ENCODE peak calls at places on chromosomes 16 and 17, in seven cellular contexts. One of them, this sample, is unnamed.

GRCh38 chr17:4747847-4748246 is 8.1 kb upstream of the CXCL16 start:
- DNase-seq in H9: no peak
- DNase-seq in mesendoderm: no peak
- DNase-seq in mesenchymal stem cell: no peak
- DNase-seq in trophoblast cell: no peak
- DNase-seq in neuronal stem cell: no peak
- DNase-seq in H1: no peak
- DNase-seq in this sample: no peak

GRCh38 chr16:86951831-86952598 is 365.2 kb downstream of the C16orf95 start:
- DNase-seq in H9: no peak
- DNase-seq in mesendoderm: peak; percentile 67
- DNase-seq in mesenchymal stem cell: peak; percentile 96
- DNase-seq in trophoblast cell: no peak
- DNase-seq in neuronal stem cell: no peak
- DNase-seq in H1: no peak
- DNase-seq in this sample: peak; percentile 99

GRCh38 chr17:80931421-80932265 is 60.0 kb upstream of the CHMP6 start:
- DNase-seq in H9: peak; percentile 73
- DNase-seq in mesendoderm: peak; percentile 96
- DNase-seq in mesenchymal stem cell: peak; percentile 80
- DNase-seq in trophoblast cell: peak; percentile 27
- DNase-seq in neuronal stem cell: peak; percentile 67
- DNase-seq in H1: peak; percentile 34
- DNase-seq in this sample: peak; percentile 75

GRCh38 chr16:9929313-9929712 is 252.9 kb downstream of the GRIN2A start:
- DNase-seq in H9: no peak
- DNase-seq in mesendoderm: no peak
- DNase-seq in mesenchymal stem cell: no peak
- DNase-seq in trophoblast cell: no peak
- DNase-seq in neuronal stem cell: no peak
- DNase-seq in H1: no peak
- DNase-seq in this sample: no peak

GRCh38 chr17:56489980-56490379 is 103.5 kb upstream of the NOG start:
- DNase-seq in H9: no peak
- DNase-seq in mesendoderm: no peak
- DNase-seq in mesenchymal stem cell: no peak
- DNase-seq in trophoblast cell: no peak
- DNase-seq in neuronal stem cell: no peak
- DNase-seq in H1: no peak
- DNase-seq in this sample: no peak

GRCh38 chr16:50602531-50603205 is 54.5 kb downstream of the NKD1 start:
- DNase-seq in H9: no peak
- DNase-seq in mesendoderm: no peak
- DNase-seq in mesenchymal stem cell: no peak
- DNase-seq in trophoblast cell: no peak
- DNase-seq in neuronal stem cell: no peak
- DNase-seq in H1: no peak
- DNase-seq in this sample: no peak

GRCh38 chr16:9695152-9695551 is 487.1 kb downstream of the GRIN2A start:
- DNase-seq in H9: no peak
- DNase-seq in mesendoderm: peak; percentile 47
- DNase-seq in mesenchymal stem cell: no peak
- DNase-seq in trophoblast cell: no peak
- DNase-seq in neuronal stem cell: no peak
- DNase-seq in H1: no peak
- DNase-seq in this sample: no peak

GRCh38 chr16:89122322-89122831 is 28.7 kb downstream of the ACSF3 start:
- DNase-seq in H9: no peak
- DNase-seq in mesendoderm: no peak
- DNase-seq in mesenchymal stem cell: no peak
- DNase-seq in trophoblast cell: no peak
- DNase-seq in neuronal stem cell: no peak
- DNase-seq in H1: no peak
- DNase-seq in this sample: no peak

GRCh38 chr17:32497431-32498205 is 10.8 kb downstream of the CDK5R1 start:
- DNase-seq in H9: peak; percentile 60
- DNase-seq in mesendoderm: peak; percentile 66
- DNase-seq in mesenchymal stem cell: peak; percentile 40
- DNase-seq in trophoblast cell: no peak
- DNase-seq in neuronal stem cell: no peak
- DNase-seq in H1: no peak
- DNase-seq in this sample: no peak

GRCh38 chr16:69534720-69535119 is 31.0 kb upstream of the NFAT5 start:
- DNase-seq in H9: no peak
- DNase-seq in mesendoderm: no peak
- DNase-seq in mesenchymal stem cell: no peak
- DNase-seq in trophoblast cell: no peak
- DNase-seq in neuronal stem cell: no peak
- DNase-seq in H1: no peak
- DNase-seq in this sample: no peak

GRCh38 chr16:20931066-20931465 is 30.5 kb downstream of the LYRM1 start:
- DNase-seq in H9: no peak
- DNase-seq in mesendoderm: no peak
- DNase-seq in mesenchymal stem cell: peak; percentile 46
- DNase-seq in trophoblast cell: peak; percentile 35
- DNase-seq in neuronal stem cell: no peak
- DNase-seq in H1: no peak
- DNase-seq in this sample: no peak

GRCh38 chr17:34616148-34616547 is 36.8 kb downstream of the TMEM132E start:
- DNase-seq in H9: peak; percentile 69
- DNase-seq in mesendoderm: peak; percentile 70
- DNase-seq in mesenchymal stem cell: no peak
- DNase-seq in trophoblast cell: no peak
- DNase-seq in neuronal stem cell: no peak
- DNase-seq in H1: no peak
- DNase-seq in this sample: no peak

GRCh38 chr17:19418312-19418992 is 7.4 kb downstream of the RNF112 start:
- DNase-seq in H9: peak; percentile 48
- DNase-seq in mesendoderm: peak; percentile 65
- DNase-seq in mesenchymal stem cell: peak; percentile 53
- DNase-seq in trophoblast cell: no peak
- DNase-seq in neuronal stem cell: no peak
- DNase-seq in H1: no peak
- DNase-seq in this sample: peak; percentile 62

GRCh38 chr16:51710186-51710585 is 559.1 kb upstream of the SALL1 start:
- DNase-seq in H9: no peak
- DNase-seq in mesendoderm: no peak
- DNase-seq in mesenchymal stem cell: no peak
- DNase-seq in trophoblast cell: no peak
- DNase-seq in neuronal stem cell: no peak
- DNase-seq in H1: no peak
- DNase-seq in this sample: no peak

GRCh38 chr17:246226-246625 is 64.8 kb upstream of the DOC2B start:
- DNase-seq in H9: no peak
- DNase-seq in mesendoderm: no peak
- DNase-seq in mesenchymal stem cell: no peak
- DNase-seq in trophoblast cell: no peak
- DNase-seq in neuronal stem cell: no peak
- DNase-seq in H1: no peak
- DNase-seq in this sample: no peak

GRCh38 chr16:74743668-74744299 is 30.8 kb downstream of the FA2H start:
- DNase-seq in H9: no peak
- DNase-seq in mesendoderm: no peak
- DNase-seq in mesenchymal stem cell: peak; percentile 64
- DNase-seq in trophoblast cell: peak; percentile 24
- DNase-seq in neuronal stem cell: no peak
- DNase-seq in H1: no peak
- DNase-seq in this sample: peak; percentile 79

DNA sequence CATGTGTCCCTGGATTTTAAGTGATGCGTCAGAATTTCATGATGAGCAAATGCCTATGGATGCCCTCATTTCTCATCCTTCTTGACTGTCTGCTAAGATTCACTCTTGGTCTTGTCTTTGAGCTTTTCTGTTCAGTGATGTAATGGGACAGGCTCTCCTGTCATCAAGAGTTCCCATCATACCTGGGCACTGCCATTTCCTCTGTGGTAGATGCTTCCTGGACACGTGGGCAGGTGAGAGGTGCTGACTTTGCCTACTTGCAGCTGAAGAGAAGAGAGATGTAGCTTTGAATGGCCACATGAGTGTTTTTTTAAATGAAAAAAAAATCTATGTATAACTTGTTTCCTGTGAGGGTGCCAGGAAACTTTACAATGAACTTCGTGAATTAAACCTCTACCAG is 557.7 kb downstream of the MAF start:
- DNase-seq in H9: no peak
- DNase-seq in mesendoderm: no peak
- DNase-seq in mesenchymal stem cell: no peak
- DNase-seq in trophoblast cell: no peak
- DNase-seq in neuronal stem cell: no peak
- DNase-seq in H1: no peak
- DNase-seq in this sample: no peak
- H3K23ac ChIP-seq in H9: no peak overlapping the region
- H3K23ac ChIP-seq in mesendoderm: no peak overlapping the region
- H3K23ac ChIP-seq in mesenchymal stem cell: no peak overlapping the region
- H3K23ac ChIP-seq in trophoblast cell: no peak overlapping the region
- H3K23ac ChIP-seq in neuronal stem cell: no peak overlapping the region
- H3K23ac ChIP-seq in H1: no peak overlapping the region
- H3K23ac ChIP-seq in this sample: no peak overlapping the region

GRCh38 chr17:51904379-51904778 is 254.1 kb downstream of the CA10 start:
- DNase-seq in H9: no peak
- DNase-seq in mesendoderm: no peak
- DNase-seq in mesenchymal stem cell: no peak
- DNase-seq in trophoblast cell: no peak
- DNase-seq in neuronal stem cell: no peak
- DNase-seq in H1: no peak
- DNase-seq in this sample: no peak
- H3K23ac ChIP-seq in H9: no peak overlapping the region
- H3K23ac ChIP-seq in mesendoderm: no peak overlapping the region
- H3K23ac ChIP-seq in mesenchymal stem cell: no peak overlapping the region
- H3K23ac ChIP-seq in trophoblast cell: no peak overlapping the region
- H3K23ac ChIP-seq in neuronal stem cell: no peak overlapping the region
- H3K23ac ChIP-seq in H1: no peak overlapping the region
- H3K23ac ChIP-seq in this sample: no peak overlapping the region

DNA sequence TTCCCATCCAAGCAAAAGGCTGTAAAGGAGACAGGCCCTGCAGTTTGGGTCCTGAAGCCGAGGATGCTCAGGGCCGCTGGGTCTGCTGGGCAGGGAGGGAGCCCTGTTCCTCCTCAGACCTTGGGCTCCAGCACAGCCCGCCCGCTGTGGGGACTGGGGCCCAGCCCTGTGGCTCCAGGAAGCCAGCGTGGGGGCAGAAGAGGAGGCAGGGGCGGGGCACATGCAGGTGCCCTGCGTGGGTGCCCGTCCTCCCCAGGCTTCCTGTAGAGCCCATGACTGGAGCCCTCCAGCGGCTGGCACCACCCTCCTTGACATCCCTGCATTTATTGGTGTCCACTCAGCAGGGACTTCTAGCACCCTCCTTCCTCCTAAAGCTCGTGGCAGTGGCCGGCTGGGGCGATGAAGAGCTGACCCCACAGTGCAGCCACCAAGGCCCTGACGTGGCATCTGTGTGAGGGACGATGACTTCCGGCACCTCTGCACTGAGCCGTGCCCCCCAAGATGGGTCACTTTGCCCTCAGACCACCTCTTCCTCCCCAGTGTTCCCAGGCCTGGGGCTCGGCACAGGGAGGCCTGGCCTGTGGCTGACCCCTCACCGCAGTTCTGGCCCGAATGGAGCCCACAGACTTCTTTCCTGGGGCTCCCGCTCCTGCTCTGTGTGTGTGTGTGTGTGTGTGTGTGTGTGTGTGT is 9.9 kb downstream of the PRSS27 start:
- DNase-seq in H9: no peak
- DNase-seq in mesendoderm: no peak
- DNase-seq in mesenchymal stem cell: no peak
- DNase-seq in trophoblast cell: no peak
- DNase-seq in neuronal stem cell: no peak
- DNase-seq in H1: no peak
- DNase-seq in this sample: no peak
- H3K23ac ChIP-seq in H9: no peak overlapping the region
- H3K23ac ChIP-seq in mesendoderm: no peak overlapping the region
- H3K23ac ChIP-seq in mesenchymal stem cell: no peak overlapping the region
- H3K23ac ChIP-seq in trophoblast cell: no peak overlapping the region
- H3K23ac ChIP-seq in neuronal stem cell: peak overlapping the region; percentile 80
- H3K23ac ChIP-seq in H1: no peak overlapping the region
- H3K23ac ChIP-seq in this sample: no peak overlapping the region

DNA sequence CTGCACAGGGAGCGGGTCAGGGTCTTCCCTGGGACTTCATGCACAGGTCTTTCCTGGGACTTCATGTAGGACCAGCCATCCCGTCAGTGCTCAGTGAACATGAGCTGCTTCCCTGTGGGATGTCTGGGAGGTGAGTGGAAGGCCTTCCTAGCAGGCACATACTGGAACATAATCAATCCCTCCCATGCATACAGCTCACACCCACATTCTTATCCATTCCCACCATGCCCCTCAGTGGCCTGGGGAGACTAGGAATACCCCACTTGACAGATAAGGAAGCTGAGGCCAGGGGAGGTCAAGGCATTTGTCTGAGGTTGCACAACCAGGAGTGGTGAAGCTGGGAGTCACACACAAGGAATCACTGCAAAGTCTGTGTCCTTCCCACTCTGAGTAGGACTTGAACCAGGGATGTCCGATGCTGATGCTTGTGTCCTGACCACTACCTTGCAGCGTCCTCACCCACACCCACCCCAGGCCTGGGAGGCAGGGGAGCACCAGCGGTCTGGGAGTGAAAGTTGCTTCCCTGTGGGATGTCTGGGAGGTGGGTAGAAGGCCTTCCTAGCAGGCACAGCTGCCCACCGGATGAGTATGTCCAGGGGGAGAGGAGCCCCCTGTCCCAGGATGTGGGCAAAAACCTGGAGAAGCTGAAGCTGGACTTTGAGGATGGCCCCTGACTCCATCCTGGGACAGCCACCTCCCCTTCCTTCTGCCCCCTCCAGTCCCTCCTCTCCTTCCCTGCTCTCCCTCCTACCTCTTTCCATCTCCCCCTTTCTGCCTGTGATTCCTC is 1.0 kb upstream of the NLRC5 start:
- DNase-seq in H9: no peak
- DNase-seq in mesendoderm: no peak
- DNase-seq in mesenchymal stem cell: peak; percentile 53
- DNase-seq in trophoblast cell: no peak
- DNase-seq in neuronal stem cell: no peak
- DNase-seq in H1: no peak
- DNase-seq in this sample: peak; percentile 37
- H3K23ac ChIP-seq in H9: no peak overlapping the region
- H3K23ac ChIP-seq in mesendoderm: no peak overlapping the region
- H3K23ac ChIP-seq in mesenchymal stem cell: no peak overlapping the region
- H3K23ac ChIP-seq in trophoblast cell: no peak overlapping the region
- H3K23ac ChIP-seq in neuronal stem cell: no peak overlapping the region
- H3K23ac ChIP-seq in H1: no peak overlapping the region
- H3K23ac ChIP-seq in this sample: peak overlapping the region; percentile 97

GRCh38 chr17:38512473-38513058 is 84.3 kb downstream of the ARHGAP23 start:
- DNase-seq in H9: no peak
- DNase-seq in mesendoderm: peak; percentile 19
- DNase-seq in mesenchymal stem cell: no peak
- DNase-seq in trophoblast cell: no peak
- DNase-seq in neuronal stem cell: no peak
- DNase-seq in H1: no peak
- DNase-seq in this sample: no peak

GRCh38 chr17:38511126-38512108 is 83.2 kb downstream of the ARHGAP23 start:
- DNase-seq in H9: no peak
- DNase-seq in mesendoderm: peak; percentile 40
- DNase-seq in mesenchymal stem cell: peak; percentile 46
- DNase-seq in trophoblast cell: no peak
- DNase-seq in neuronal stem cell: no peak
- DNase-seq in H1: no peak
- DNase-seq in this sample: peak; percentile 71

GRCh38 chr17:38509772-38510423 is 81.6 kb downstream of the ARHGAP23 start:
- DNase-seq in H9: peak; percentile 78
- DNase-seq in mesendoderm: peak; percentile 77
- DNase-seq in mesenchymal stem cell: peak; percentile 60
- DNase-seq in trophoblast cell: no peak
- DNase-seq in neuronal stem cell: no peak
- DNase-seq in H1: no peak
- DNase-seq in this sample: no peak

GRCh38 chr17:38509008-38509771 is 80.9 kb downstream of the ARHGAP23 start:
- DNase-seq in H9: peak; percentile 99
- DNase-seq in mesendoderm: peak; percentile 98
- DNase-seq in mesenchymal stem cell: peak; percentile 91
- DNase-seq in trophoblast cell: peak; percentile 46
- DNase-seq in neuronal stem cell: peak; percentile 85
- DNase-seq in H1: peak; percentile 93
- DNase-seq in this sample: peak; percentile 91

GRCh38 chr17:38510424-38511125 is 82.3 kb downstream of the ARHGAP23 start:
- DNase-seq in H9: peak; percentile 71
- DNase-seq in mesendoderm: peak; percentile 83
- DNase-seq in mesenchymal stem cell: peak; percentile 65
- DNase-seq in trophoblast cell: no peak
- DNase-seq in neuronal stem cell: peak; percentile 61
- DNase-seq in H1: no peak
- DNase-seq in this sample: no peak
- H3K23ac ChIP-seq in H9: no peak overlapping the region
- H3K23ac ChIP-seq in mesendoderm: peak overlapping the region; percentile 24
- H3K23ac ChIP-seq in mesenchymal stem cell: peak overlapping the region; percentile 74
- H3K23ac ChIP-seq in trophoblast cell: no peak overlapping the region
- H3K23ac ChIP-seq in neuronal stem cell: peak overlapping the region; percentile 80
- H3K23ac ChIP-seq in H1: no peak overlapping the region
- H3K23ac ChIP-seq in this sample: peak overlapping the region; percentile 0